ENCODE peak calls at places on chromosome 14, in four cellular contexts. P is GM12891, C is HL-60, R is K562. L is an unnamed sample.

GRCh38 chr14:21308479-21309237 is 28.8 kb downstream of the RPGRIP1 start:
- DNase-seq in P (peak), R (peak), C (no peak), L (peak)

GRCh38 chr14:31283568-31284252 is 76.1 kb upstream of the HECTD1 start:
- DNase-seq in P (no peak), R (no peak), C (peak), L (no peak)

GRCh38 chr14:75978249-75978731 is 3.5 kb downstream of the TGFB3 start:
- DNase-seq in R (no peak), P (no peak), C (no peak), L (no peak)

GRCh38 chr14:61549425-61549824 is 145.9 kb upstream of the HIF1A start:
- DNase-seq in R (no peak), C (no peak), P (no peak), L (no peak)

GRCh38 chr14:90040411-90040810 is 21.4 kb upstream of the KCNK13 start:
- DNase-seq in C (no peak), P (no peak), R (no peak), L (no peak)

GRCh38 chr14:94120667-94121335 is 8.6 kb downstream of the IFI27L2 start:
- DNase-seq in R (no peak), P (no peak), C (no peak), L (no peak)

GRCh38 chr14:89920041-89920440 is 34.5 kb downstream of the EFCAB11 start:
- DNase-seq in P (no peak), R (no peak), C (no peak), L (no peak)

GRCh38 chr14:51304956-51305355 is 64.9 kb downstream of the TMX1 start:
- DNase-seq in R (no peak), P (no peak), C (no peak), L (no peak)

GRCh38 chr14:65164068-65164824 is 61.9 kb upstream of the MAX start:
- DNase-seq in P (no peak), C (no peak), R (peak), L (no peak)

GRCh38 chr14:100031506-100032281 is 33.5 kb upstream of the EVL start:
- DNase-seq in P (no peak), R (no peak), C (peak), L (no peak)

GRCh38 chr14:64946310-64947045 is 3.9 kb upstream of the GPX2 start:
- DNase-seq in R (no peak), P (no peak), C (no peak), L (no peak)

GRCh38 chr14:69693145-69693544 is 73.8 kb upstream of the SRSF5 start:
- DNase-seq in P (no peak), R (no peak), C (no peak), L (no peak)

GRCh38 chr14:60508707-60509437 is at the start of gene SIX6:
- DNase-seq in C (no peak), R (no peak), P (no peak), L (no peak)

GRCh38 chr14:54451178-54451601 is 10.0 kb upstream of the CNIH1 start:
- DNase-seq in C (no peak), P (no peak), R (no peak), L (no peak)

GRCh38 chr14:92703516-92703915 is 44.9 kb downstream of the LGMN start:
- DNase-seq in P (no peak), C (no peak), R (no peak), L (no peak)

GRCh38 chr14:51534623-51535022 is 117.1 kb upstream of the FRMD6 start:
- DNase-seq in R (no peak), P (no peak), C (no peak), L (no peak)

GRCh38 chr14:102182901-102183619 is 43.4 kb downstream of the WDR20 start:
- DNase-seq in R (no peak), C (no peak), P (no peak), L (no peak)

GRCh38 chr14:67602995-67603545 is 3.0 kb upstream of the PIGH start:
- DNase-seq in R (no peak), P (no peak), C (no peak), L (peak)

GRCh38 chr14:77376380-77376770 is 519 bp downstream of the TMED8 start:
- DNase-seq in C (no peak), R (peak), P (no peak), L (no peak)

GRCh38 chr14:104979758-104980591 is 1.8 kb upstream of the AHNAK2 start:
- DNase-seq in R (no peak), P (no peak), C (no peak), L (no peak)

GRCh38 chr14:26841361-26841760 is 243.5 kb upstream of the NOVA1 start:
- DNase-seq in R (no peak), P (no peak), C (no peak), L (no peak)

GRCh38 chr14:68232643-68233055 is 413.1 kb downstream of the RAD51B start:
- DNase-seq in C (no peak), R (no peak), P (peak), L (peak)

GRCh38 chr14:92382677-92383076 is 59.7 kb downstream of the SLC24A4 start:
- DNase-seq in C (no peak), P (no peak), R (no peak), L (no peak)

GRCh38 chr14:76782885-76783566 is 21.8 kb downstream of the VASH1 start:
- DNase-seq in P (no peak), C (no peak), R (no peak), L (no peak)

GRCh38 chr14:31465113-31465512 is 7.8 kb upstream of the DTD2 start:
- DNase-seq in C (no peak), P (no peak), R (no peak), L (no peak)

GRCh38 chr14:89619616-89620273 is 202.7 kb upstream of the FOXN3 start:
- DNase-seq in P (no peak), C (no peak), R (no peak), L (no peak)

GRCh38 chr14:31576949-31577348 is 15.7 kb downstream of the NUBPL start:
- DNase-seq in C (no peak), P (no peak), R (no peak), L (no peak)

GRCh38 chr14:76772300-76773187 is 11.3 kb downstream of the VASH1 start:
- DNase-seq in R (peak), P (no peak), C (peak), L (no peak)

GRCh38 chr14:28297559-28297958 is 469.0 kb upstream of the FOXG1 start:
- DNase-seq in P (no peak), R (no peak), C (no peak), L (no peak)

GRCh38 chr14:94121485-94121884 is 7.9 kb downstream of the IFI27L2 start:
- DNase-seq in P (no peak), R (no peak), C (no peak), L (no peak)

GRCh38 chr14:106812788-106813476 is 1286.5 kb downstream of the TMEM121 start:
- DNase-seq in P (no peak), C (no peak), R (no peak), L (no peak)

GRCh38 chr14:102320033-102320660 is 601 bp downstream of the ZNF839 start:
- DNase-seq in R (peak), C (no peak), P (no peak), L (no peak)

GRCh38 chr14:70640938-70641547 is 673 bp upstream of the TTC9 start:
- DNase-seq in P (peak), C (peak), R (no peak), L (peak)

GRCh38 chr14:44893535-44893934 is 68.2 kb downstream of the KLHL28 start:
- DNase-seq in R (no peak), C (no peak), P (no peak), L (no peak)

GRCh38 chr14:85483037-85483436 is 46.9 kb upstream of the FLRT2 start:
- DNase-seq in P (no peak), R (no peak), C (no peak), L (no peak)
- TF ChIP-seq SPI1 in P (no peak), R (no peak), C (no peak), L (no peak)

GRCh38 chr14:34036319-34036761 is 85.5 kb upstream of the EGLN3 start:
- DNase-seq in P (no peak), C (no peak), R (no peak), L (no peak)

GRCh38 chr14:34035934-34036250 is 85.0 kb upstream of the EGLN3 start:
- DNase-seq in R (no peak), C (no peak), P (no peak), L (no peak)

GRCh38 chr14:34034447-34035176 is 83.7 kb upstream of the EGLN3 start:
- DNase-seq in C (no peak), P (no peak), R (no peak), L (no peak)

GRCh38 chr14:34032720-34033119 is 81.8 kb upstream of the EGLN3 start:
- DNase-seq in R (no peak), P (no peak), C (no peak), L (no peak)

DNA sequence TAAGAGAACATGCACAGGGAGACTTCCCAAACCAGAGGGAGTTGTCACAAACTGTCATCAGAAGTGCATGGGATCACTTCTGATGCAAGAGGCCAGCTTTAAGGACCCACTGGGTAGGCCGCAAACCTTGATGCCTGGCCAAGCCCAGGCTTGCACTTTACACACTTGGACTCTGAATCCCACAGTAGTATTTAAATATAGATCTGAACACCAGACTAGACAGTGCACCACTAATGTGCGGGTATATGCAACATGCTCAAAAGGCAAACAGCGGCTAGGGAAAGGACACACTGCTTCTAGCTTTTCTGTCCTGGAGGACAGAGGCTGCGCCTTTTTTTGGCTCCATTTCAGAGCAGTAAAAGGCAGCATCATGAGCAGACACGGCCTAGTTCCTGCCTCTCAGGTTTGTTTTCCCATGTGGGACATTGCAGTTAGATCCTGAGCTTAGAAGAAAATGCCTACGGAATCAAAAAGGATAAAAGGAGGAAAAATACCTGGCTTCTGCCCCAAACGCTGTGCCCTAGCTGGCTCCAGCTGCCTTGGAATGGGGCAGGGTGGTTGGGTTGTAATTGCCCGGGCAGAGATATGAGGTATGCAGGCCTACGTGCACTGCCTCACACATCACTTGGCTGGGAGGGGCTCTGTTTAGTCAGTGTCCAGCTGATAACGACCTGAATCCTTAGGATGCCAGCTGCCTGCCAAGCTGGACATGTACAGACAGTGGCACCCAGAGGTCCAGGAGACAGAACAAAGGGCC is 84.5 kb upstream of the EGLN3 start:
- DNase-seq in C (no peak), R (no peak), P (no peak), L (no peak)
- TF ChIP-seq SPI1 in C (no peak), R (no peak), P (no peak), L (no peak)

GRCh38 chr14:73662439-73663056 is 17.8 kb downstream of the DNAL1 start:
- DNase-seq in R (peak), C (no peak), P (no peak), L (no peak)
- TF ChIP-seq SPI1 in R (no peak), C (no peak), P (no peak), L (no peak)

GRCh38 chr14:87049886-87050820 is 942.8 kb downstream of the GALC start:
- DNase-seq in C (peak), P (no peak), R (peak), L (no peak)
- TF ChIP-seq SPI1 in C (no peak), P (no peak), R (no peak), L (no peak)

GRCh38 chr14:24057271-24057670 is 5.5 kb downstream of the CARMIL3 start:
- DNase-seq in R (no peak), C (no peak), P (peak), L (no peak)
- TF ChIP-seq SPI1 in R (no peak), C (no peak), P (no peak), L (no peak)

DNA sequence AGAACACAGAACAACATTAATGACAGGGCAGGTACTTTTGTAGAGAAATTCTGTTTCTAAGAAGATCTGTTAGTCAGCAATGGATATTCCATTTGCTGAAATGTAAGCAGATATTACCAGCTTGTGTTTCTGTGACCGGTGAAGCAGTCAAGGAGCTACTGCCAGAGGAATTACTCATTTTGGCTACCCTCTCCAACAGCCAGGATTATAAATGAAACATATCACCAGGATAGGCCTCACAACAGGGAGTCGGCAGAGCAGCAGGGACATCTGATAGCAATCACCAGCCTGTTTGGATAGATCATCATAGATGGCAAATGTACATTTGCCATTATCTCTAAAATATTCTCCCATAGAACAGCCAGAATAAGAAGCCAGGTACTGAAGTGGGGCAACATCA is 440.7 kb downstream of the KCNH5 start:
- DNase-seq in C (no peak), R (no peak), P (no peak), L (no peak)
- TF ChIP-seq SPI1 in C (no peak), R (no peak), P (no peak), L (no peak)